ENCODE peak calls at places on chromosomes 4 and X, in four cellular contexts. One of them, this sample, is unnamed.

GRCh38 chr4:15303052-15303641 is 124.7 kb upstream of the C1QTNF7 start:
- DNase-seq in GM13976: no peak
- DNase-seq in cardiac fibroblast: peak; percentile 84
- DNase-seq in hepatocyte: peak; percentile 26
- DNase-seq in this sample: no peak

GRCh38 chrX:48939417-48940228 is 17.8 kb downstream of the OTUD5 start:
- DNase-seq in cardiac fibroblast: no peak
- DNase-seq in hepatocyte: no peak
- DNase-seq in GM13976: no peak
- DNase-seq in this sample: no peak

GRCh38 chr4:85762204-85762884 is 287.4 kb downstream of the ARHGAP24 start:
- DNase-seq in GM13976: no peak
- DNase-seq in cardiac fibroblast: peak; percentile 94
- DNase-seq in hepatocyte: no peak
- DNase-seq in this sample: no peak

GRCh38 chr4:102390438-102390837 is 45.2 kb upstream of the SLC39A8 start:
- DNase-seq in hepatocyte: no peak
- DNase-seq in cardiac fibroblast: peak; percentile 81
- DNase-seq in GM13976: peak; percentile 14
- DNase-seq in this sample: peak; percentile 10

GRCh38 chr4:31005037-31005436 is 284.9 kb downstream of the PCDH7 start:
- DNase-seq in hepatocyte: no peak
- DNase-seq in GM13976: no peak
- DNase-seq in cardiac fibroblast: no peak
- DNase-seq in this sample: no peak

GRCh38 chr4:621296-622070 is 3.9 kb upstream of the PDE6B start:
- DNase-seq in hepatocyte: no peak
- DNase-seq in GM13976: no peak
- DNase-seq in cardiac fibroblast: no peak
- DNase-seq in this sample: no peak

GRCh38 chrX:48945517-48946348 is 11.7 kb downstream of the OTUD5 start:
- DNase-seq in hepatocyte: peak; percentile 76
- DNase-seq in cardiac fibroblast: peak; percentile 51
- DNase-seq in GM13976: peak; percentile 61
- DNase-seq in this sample: no peak

GRCh38 chr4:157315968-157316367 is 95.4 kb downstream of the GRIA2 start:
- DNase-seq in cardiac fibroblast: peak; percentile 10
- DNase-seq in hepatocyte: no peak
- DNase-seq in GM13976: no peak
- DNase-seq in this sample: no peak

GRCh38 chrX:45322820-45323219 is 122.1 kb upstream of the DIPK2B start:
- DNase-seq in hepatocyte: no peak
- DNase-seq in cardiac fibroblast: peak; percentile 55
- DNase-seq in GM13976: no peak
- DNase-seq in this sample: no peak

GRCh38 chr4:41977709-41978108 is 3.8 kb upstream of the DCAF4L1 start:
- DNase-seq in cardiac fibroblast: peak; percentile 52
- DNase-seq in hepatocyte: no peak
- DNase-seq in GM13976: no peak
- DNase-seq in this sample: no peak

GRCh38 chr4:44545781-44546180 is 97.2 kb upstream of the KCTD8 start:
- DNase-seq in hepatocyte: no peak
- DNase-seq in GM13976: no peak
- DNase-seq in cardiac fibroblast: no peak
- DNase-seq in this sample: no peak

GRCh38 chr4:93759506-93759905 is 69.0 kb upstream of the ATOH1 start:
- DNase-seq in GM13976: no peak
- DNase-seq in cardiac fibroblast: no peak
- DNase-seq in hepatocyte: peak; percentile 25
- DNase-seq in this sample: no peak

DNA sequence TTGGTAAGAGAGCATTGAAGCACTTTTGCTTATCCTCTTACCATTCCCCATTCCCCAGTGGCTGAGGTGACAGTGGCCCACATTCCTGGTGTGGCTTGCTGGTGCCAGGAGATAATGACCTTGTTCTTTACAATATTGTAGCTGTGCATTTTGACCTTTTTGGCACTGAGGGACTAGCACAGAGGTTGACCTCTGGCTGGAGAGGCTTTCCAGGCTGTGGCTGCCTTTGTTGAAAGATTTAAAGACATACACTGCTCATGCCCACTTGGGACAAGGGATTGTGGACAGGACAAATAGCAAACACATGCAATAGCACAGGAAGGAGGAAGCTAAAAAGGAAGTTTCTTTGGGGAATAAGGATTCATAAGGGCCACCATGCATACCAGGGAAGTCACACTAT is 65.4 kb downstream of the ARHGEF9 start:
- DNase-seq in cardiac fibroblast: no peak
- DNase-seq in hepatocyte: no peak
- DNase-seq in GM13976: no peak
- DNase-seq in this sample: no peak
- TF ChIP-seq CTCF in cardiac fibroblast: no peak
- TF ChIP-seq CTCF in hepatocyte: no peak
- TF ChIP-seq CTCF in GM13976: no peak
- TF ChIP-seq CTCF in this sample: no peak

DNA sequence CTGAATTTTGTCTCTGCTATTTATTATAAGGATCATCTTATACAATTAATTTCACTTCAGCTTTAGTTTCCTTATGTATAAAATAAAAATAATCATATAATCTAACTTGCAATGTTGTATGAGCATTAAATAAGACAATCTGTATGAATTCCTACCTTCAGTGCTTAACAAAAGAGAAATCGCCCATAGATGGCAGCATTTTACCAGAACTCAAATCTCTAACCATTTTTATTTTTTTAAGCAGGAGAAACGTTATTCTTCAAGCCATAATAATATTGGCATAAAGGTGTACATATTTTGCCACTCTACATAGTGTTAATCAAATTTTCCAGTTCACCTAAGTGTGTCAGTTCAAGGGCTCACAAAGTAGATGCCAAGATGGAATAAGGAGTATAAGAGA is 78.8 kb downstream of the TMEM47 start:
- DNase-seq in cardiac fibroblast: peak; percentile 69
- DNase-seq in hepatocyte: peak; percentile 64
- DNase-seq in GM13976: no peak
- DNase-seq in this sample: no peak
- TF ChIP-seq CTCF in cardiac fibroblast: peak; percentile 27
- TF ChIP-seq CTCF in hepatocyte: peak; percentile 76
- TF ChIP-seq CTCF in GM13976: no peak
- TF ChIP-seq CTCF in this sample: no peak

DNA sequence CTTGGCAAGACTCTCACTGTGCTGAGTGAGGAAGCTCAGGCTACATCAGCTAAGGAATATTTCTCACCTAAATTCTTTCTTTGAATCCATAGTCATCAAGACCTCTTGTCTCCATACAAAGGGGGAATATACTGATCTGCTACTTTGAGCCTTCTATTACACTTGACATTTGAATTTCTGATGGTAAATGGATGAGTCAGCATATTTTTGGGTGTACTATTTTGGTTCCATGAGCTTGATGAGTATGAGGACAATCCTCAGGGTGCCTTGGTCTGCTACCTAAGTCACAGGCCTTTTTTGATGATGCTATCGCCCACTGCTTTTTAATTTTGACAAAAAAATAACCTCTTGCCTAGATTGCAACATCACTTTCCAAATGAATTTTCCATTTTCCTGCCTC is 415.7 kb downstream of the PPP1R2C start:
- DNase-seq in GM13976: no peak
- DNase-seq in cardiac fibroblast: no peak
- DNase-seq in hepatocyte: no peak
- DNase-seq in this sample: no peak
- TF ChIP-seq CTCF in GM13976: no peak
- TF ChIP-seq CTCF in cardiac fibroblast: no peak
- TF ChIP-seq CTCF in hepatocyte: no peak
- TF ChIP-seq CTCF in this sample: no peak

GRCh38 chr4:105495667-105496066 is 21.8 kb upstream of the PPA2 start:
- DNase-seq in cardiac fibroblast: peak; percentile 35
- DNase-seq in GM13976: no peak
- DNase-seq in hepatocyte: no peak
- DNase-seq in this sample: no peak

GRCh38 chr4:105496899-105497298 is 23.0 kb upstream of the PPA2 start:
- DNase-seq in GM13976: no peak
- DNase-seq in hepatocyte: no peak
- DNase-seq in cardiac fibroblast: no peak
- DNase-seq in this sample: no peak
- TF ChIP-seq CTCF in GM13976: no peak
- TF ChIP-seq CTCF in hepatocyte: peak; percentile 27
- TF ChIP-seq CTCF in cardiac fibroblast: peak; percentile 6
- TF ChIP-seq CTCF in this sample: peak; percentile 36

DNA sequence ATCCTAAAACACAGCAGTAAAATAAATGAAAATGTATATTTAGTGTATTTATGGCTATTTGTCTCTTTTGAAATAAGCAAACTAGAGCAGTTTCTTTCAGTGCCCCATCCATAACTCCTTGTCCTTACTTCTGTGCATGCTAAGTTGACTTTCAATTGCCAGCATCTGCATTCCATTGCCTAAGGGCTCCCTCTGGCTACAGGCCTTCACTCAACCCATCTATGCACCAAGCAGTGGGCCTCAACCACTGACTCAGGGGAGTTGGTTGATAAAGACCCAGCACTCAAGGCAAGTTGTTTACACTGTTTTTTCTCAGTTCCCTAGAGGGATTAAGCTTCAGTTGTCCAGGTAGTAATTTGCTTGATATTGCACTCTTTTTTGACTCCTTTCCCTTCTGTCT is 265.7 kb downstream of the IQCM start:
- DNase-seq in GM13976: no peak
- DNase-seq in hepatocyte: peak; percentile 35
- DNase-seq in cardiac fibroblast: no peak
- DNase-seq in this sample: no peak
- TF ChIP-seq CTCF in GM13976: no peak
- TF ChIP-seq CTCF in hepatocyte: peak; percentile 33
- TF ChIP-seq CTCF in cardiac fibroblast: no peak
- TF ChIP-seq CTCF in this sample: no peak

GRCh38 chrX:15566244-15566643 is 34.5 kb downstream of the ACE2 start:
- DNase-seq in cardiac fibroblast: no peak
- DNase-seq in GM13976: no peak
- DNase-seq in hepatocyte: no peak
- DNase-seq in this sample: no peak
- TF ChIP-seq CTCF in cardiac fibroblast: peak; percentile 9
- TF ChIP-seq CTCF in GM13976: no peak
- TF ChIP-seq CTCF in hepatocyte: no peak
- TF ChIP-seq CTCF in this sample: no peak

GRCh38 chr4:88814043-88814617 is 116.5 kb upstream of the NAP1L5 start:
- DNase-seq in cardiac fibroblast: no peak
- DNase-seq in GM13976: no peak
- DNase-seq in hepatocyte: no peak
- DNase-seq in this sample: no peak
- TF ChIP-seq CTCF in cardiac fibroblast: no peak
- TF ChIP-seq CTCF in GM13976: no peak
- TF ChIP-seq CTCF in hepatocyte: peak; percentile 12
- TF ChIP-seq CTCF in this sample: peak; percentile 29

GRCh38 chrX:10079155-10079711 is 77.5 kb upstream of the CLCN4 start:
- DNase-seq in hepatocyte: no peak
- DNase-seq in cardiac fibroblast: no peak
- DNase-seq in GM13976: no peak
- DNase-seq in this sample: no peak

GRCh38 chrX:10074241-10074941 is 82.4 kb upstream of the CLCN4 start:
- DNase-seq in hepatocyte: no peak
- DNase-seq in GM13976: no peak
- DNase-seq in cardiac fibroblast: no peak
- DNase-seq in this sample: no peak

GRCh38 chrX:10076765-10077164 is 80.0 kb upstream of the CLCN4 start:
- DNase-seq in cardiac fibroblast: no peak
- DNase-seq in GM13976: no peak
- DNase-seq in hepatocyte: no peak
- DNase-seq in this sample: no peak

GRCh38 chrX:10078266-10078665 is 78.5 kb upstream of the CLCN4 start:
- DNase-seq in GM13976: no peak
- DNase-seq in hepatocyte: no peak
- DNase-seq in cardiac fibroblast: no peak
- DNase-seq in this sample: no peak

DNA sequence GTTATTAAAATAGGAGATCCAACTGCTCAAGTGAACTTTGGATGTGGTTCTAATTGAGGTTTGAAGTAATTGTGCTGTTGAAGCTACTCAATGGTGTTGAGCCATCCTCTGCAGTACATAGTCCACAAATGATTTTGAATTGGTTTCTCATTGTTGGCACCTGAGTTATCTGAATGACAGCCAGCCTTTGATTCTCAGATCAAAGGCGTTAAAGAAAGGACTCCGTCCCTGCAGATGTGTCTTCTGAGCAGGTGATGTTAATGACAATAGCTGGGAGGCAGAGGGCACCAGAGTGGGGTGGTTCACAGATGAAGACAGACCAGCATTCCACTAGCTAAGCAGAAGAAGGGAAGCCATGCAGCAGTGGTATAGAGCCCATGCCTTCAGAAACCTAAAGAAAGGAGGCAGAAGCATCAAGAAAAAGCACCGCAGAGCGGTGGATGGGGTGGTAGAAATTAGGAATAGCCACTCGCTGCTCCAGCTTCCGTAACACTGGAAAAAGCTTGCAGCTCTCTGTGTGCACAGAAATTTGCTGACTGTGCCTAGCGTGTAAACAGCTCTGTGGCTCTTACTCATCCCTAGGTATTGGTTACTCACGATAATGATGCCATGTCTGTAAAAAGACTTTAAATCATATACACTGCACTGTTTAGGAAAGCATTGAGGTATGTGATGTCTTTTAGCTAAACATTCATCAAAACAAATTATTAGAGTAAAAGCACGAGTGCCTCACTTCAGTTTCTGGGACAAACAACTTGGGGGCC is 79.2 kb upstream of the CLCN4 start:
- DNase-seq in GM13976: no peak
- DNase-seq in hepatocyte: no peak
- DNase-seq in cardiac fibroblast: peak; percentile 42
- DNase-seq in this sample: no peak
- TF ChIP-seq CTCF in GM13976: no peak
- TF ChIP-seq CTCF in hepatocyte: no peak
- TF ChIP-seq CTCF in cardiac fibroblast: no peak
- TF ChIP-seq CTCF in this sample: no peak

This sample was measured in GM12864.